ENCODE peak calls at places on chromosomes 11 and 22, in five cellular contexts. S is iPS-NIHi11, G is NCI-H460, H is A549, X is GM23338. Z is an unnamed sample.

GRCh38 chr22:46936378-46936916 is 174.0 kb downstream of the TBC1D22A start:
- DNase-seq in S (no peak), G (no peak), H (no peak), X (no peak), Z (no peak)

GRCh38 chr11:130165601-130166456 is 6.2 kb downstream of the ST14 start:
- DNase-seq in S (no peak), G (no peak), H (no peak), X (no peak), Z (no peak)

GRCh38 chr11:67071420-67072284 is 15.0 kb downstream of the RHOD start:
- DNase-seq in S (peak), G (peak), H (peak), X (peak), Z (peak)

GRCh38 chr11:46305295-46305694 is 27.8 kb downstream of the CREB3L1 start:
- DNase-seq in S (no peak), G (no peak), H (no peak), X (no peak), Z (no peak)

GRCh38 chr11:116963813-116964212 is 126.4 kb upstream of the APOA1 start:
- DNase-seq in S (no peak), G (no peak), H (no peak), X (no peak), Z (no peak)

GRCh38 chr11:1000357-1000982 is 36.0 kb downstream of the MUC6 start:
- DNase-seq in S (no peak), G (no peak), H (no peak), X (no peak), Z (no peak)

GRCh38 chr22:24191381-24191841 is 10.1 kb downstream of the SUSD2 start:
- DNase-seq in S (no peak), G (no peak), H (no peak), X (no peak), Z (no peak)

GRCh38 chr11:11346249-11346648 is 6.8 kb downstream of the CSNK2A3 start:
- DNase-seq in S (no peak), G (no peak), H (no peak), X (no peak), Z (no peak)

GRCh38 chr11:73249858-73250773 is 22.0 kb upstream of the P2RY6 start:
- DNase-seq in S (no peak), G (no peak), H (no peak), X (no peak), Z (no peak)

GRCh38 chr22:33210129-33210784 is 152.1 kb upstream of the SYN3 start:
- DNase-seq in S (peak), G (peak), H (peak), X (peak), Z (no peak)

GRCh38 chr11:132158091-132158490 is 787.7 kb downstream of the NTM start:
- DNase-seq in S (peak), G (peak), H (peak), X (peak), Z (no peak)

GRCh38 chr22:44755418-44755817 is 3.0 kb downstream of the ARHGAP8 start:
- DNase-seq in S (no peak), G (no peak), H (no peak), X (no peak), Z (no peak)

GRCh38 chr11:62842171-62842717 is 2.9 kb upstream of the WDR74 start:
- DNase-seq in S (peak), G (no peak), H (no peak), X (peak), Z (no peak)

GRCh38 chr22:49838771-49839717 is 11.4 kb upstream of the BRD1 start:
- DNase-seq in S (peak), G (no peak), H (no peak), X (peak), Z (no peak)

GRCh38 chr22:37820350-37820749 is 2.8 kb upstream of the GALR3 start:
- DNase-seq in S (no peak), G (no peak), H (no peak), X (no peak), Z (no peak)

GRCh38 chr22:27970596-27971220 is 51.7 kb upstream of the PITPNB start:
- DNase-seq in S (no peak), G (no peak), H (no peak), X (no peak), Z (no peak)

Z was measured in tibial artery.